ENCODE peak calls at places on chromosomes 16 and 17, in four cellular contexts. C is H54, H is body of pancreas, Z is A549. R is an unnamed sample.

GRCh38 chr16:86823895-86824671 is 245.7 kb downstream of the FOXL1 start:
- DNase-seq in C (peak; percentile 77), Z (no peak), H (no peak), R (no peak)

GRCh38 chr17:15230866-15231265 is 34.3 kb downstream of the PMP22 start:
- DNase-seq in C (no peak), H (no peak), Z (no peak), R (no peak)

GRCh38 chr17:50680126-50680525 is 27.6 kb downstream of the ANKRD40 start:
- DNase-seq in C (no peak), Z (no peak), H (peak; percentile 9), R (no peak)

GRCh38 chr16:14399397-14400284 is 230.4 kb downstream of the PARN start:
- DNase-seq in C (no peak), H (peak; percentile 57), Z (peak; percentile 92), R (peak; percentile 89)

GRCh38 chr17:9470171-9470570 is 105.4 kb downstream of the STX8 start:
- DNase-seq in C (no peak), Z (no peak), H (no peak), R (no peak)

GRCh38 chr17:73342549-73343167 is 30.9 kb upstream of the CDC42EP4 start:
- DNase-seq in Z (peak; percentile 65), H (no peak), C (peak; percentile 63), R (no peak)

GRCh38 chr16:68402748-68403040 is 45.6 kb downstream of the SMPD3 start:
- DNase-seq in C (no peak), Z (no peak), H (no peak), R (no peak)

GRCh38 chr17:59427996-59428395 is 96.5 kb downstream of the YPEL2 start:
- DNase-seq in H (no peak), C (no peak), Z (no peak), R (no peak)

GRCh38 chr17:77794846-77795245 is 163.7 kb upstream of the TNRC6C start:
- DNase-seq in Z (no peak), C (no peak), H (no peak), R (no peak)

GRCh38 chr17:63516910-63517824 is 6.0 kb upstream of the KCNH6 start:
- DNase-seq in Z (peak; percentile 40), H (no peak), C (peak; percentile 93), R (no peak)

GRCh38 chr16:9091867-9092281 is 430 bp downstream of the HAPSTR1 start:
- DNase-seq in C (peak; percentile 23), H (peak; percentile 44), Z (peak; percentile 37), R (no peak)

GRCh38 chr16:78503501-78504110 is 404.2 kb downstream of the WWOX start:
- DNase-seq in Z (peak; percentile 62), C (peak; percentile 14), H (peak; percentile 54), R (peak; percentile 33)

GRCh38 chr17:49554694-49555494 is 20.8 kb upstream of the NXPH3 start:
- DNase-seq in C (no peak), Z (no peak), H (no peak), R (no peak)

GRCh38 chr17:10429416-10430045 is 7.8 kb upstream of the MYH8 start:
- DNase-seq in Z (no peak), C (no peak), H (no peak), R (no peak)

GRCh38 chr16:67530013-67530939 is 1.6 kb downstream of the RIPOR1 start:
- DNase-seq in C (peak; percentile 78), Z (no peak), H (peak; percentile 84), R (peak; percentile 63)

GRCh38 chr17:956905-957304 is 22.7 kb downstream of the NXN start:
- DNase-seq in C (no peak), H (no peak), Z (peak; percentile 70), R (peak; percentile 16)

GRCh38 chr16:26204138-26204537 is 512.4 kb downstream of the HS3ST4 start:
- DNase-seq in Z (no peak), H (no peak), C (no peak), R (no peak)

GRCh38 chr17:65785109-65785508 is 223.7 kb upstream of the AXIN2 start:
- DNase-seq in H (no peak), Z (peak; percentile 93), C (no peak), R (no peak)

GRCh38 chr16:81946206-81946605 is 65.1 kb downstream of the SDR42E1 start:
- DNase-seq in H (no peak), Z (no peak), C (no peak), R (no peak)

GRCh38 chr16:8720967-8721692 is 46.7 kb downstream of the ABAT start:
- DNase-seq in H (peak; percentile 68), Z (no peak), C (no peak), R (no peak)

GRCh38 chr16:84730406-84731106 is 30.8 kb downstream of the USP10 start:
- DNase-seq in C (peak; percentile 56), Z (peak; percentile 87), H (peak; percentile 63), R (peak; percentile 70)
- TF ChIP-seq POLR2A in C (no peak), Z (no peak), H (no peak), R (peak; percentile 28)

GRCh38 chr17:44765965-44766364 is 7.2 kb downstream of the ADAM11 start:
- DNase-seq in Z (no peak), H (no peak), C (no peak), R (no peak)
- TF ChIP-seq POLR2A in Z (no peak), H (no peak), C (no peak), R (no peak)

DNA sequence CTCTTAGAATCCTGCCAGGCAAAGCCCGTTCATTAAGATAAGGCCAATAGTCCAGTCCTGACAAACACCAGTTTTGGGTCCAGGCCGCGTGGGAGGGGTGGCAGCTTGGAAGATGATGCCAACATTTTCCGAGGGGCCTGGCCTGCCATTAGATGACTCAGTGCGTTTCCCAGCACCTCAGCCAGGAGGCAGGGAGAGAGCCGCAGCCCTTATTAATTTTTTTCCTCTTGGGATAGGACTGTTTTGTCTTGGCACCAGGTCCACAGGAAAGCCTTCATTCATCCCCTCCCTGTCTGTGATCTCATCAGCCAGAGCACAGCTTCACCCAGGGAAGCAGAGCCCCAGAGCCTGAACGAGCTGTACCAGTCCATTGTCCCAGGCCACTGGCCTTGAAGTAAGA is 4.7 kb upstream of the NDEL1 start:
- DNase-seq in H (peak; percentile 34), Z (no peak), C (peak; percentile 32), R (peak; percentile 20)
- TF ChIP-seq POLR2A in H (no peak), Z (no peak), C (no peak), R (no peak)

GRCh38 chr16:398551-399277 is 1.7 kb downstream of the NME4 start:
- DNase-seq in Z (no peak), C (no peak), H (no peak), R (no peak)

GRCh38 chr16:404971-405486 is 3.3 kb downstream of the DECR2 start:
- DNase-seq in Z (no peak), C (no peak), H (no peak), R (no peak)

GRCh38 chr16:400061-400540 is 1.6 kb upstream of the DECR2 start:
- DNase-seq in H (no peak), Z (peak; percentile 28), C (no peak), R (no peak)

GRCh38 chr16:399278-400019 is 2.2 kb upstream of the DECR2 start:
- DNase-seq in Z (peak; percentile 19), H (no peak), C (no peak), R (no peak)

GRCh38 chr16:401468-402348 is at the start of gene DECR2:
- DNase-seq in Z (peak; percentile 93), H (peak; percentile 97), C (peak; percentile 94), R (peak; percentile 93)
- TF ChIP-seq POLR2A in Z (peak; percentile 86), H (peak; percentile 69), C (peak; percentile 82), R (peak; percentile 93)

GRCh38 chr16:49855280-49855821 is 561 bp downstream of the ZNF423 start:
- DNase-seq in H (peak; percentile 90), C (peak; percentile 61), Z (peak; percentile 69), R (peak; percentile 89)
- TF ChIP-seq POLR2A in H (peak; percentile 83), C (peak; percentile 37), Z (no peak), R (peak; percentile 96)

DNA sequence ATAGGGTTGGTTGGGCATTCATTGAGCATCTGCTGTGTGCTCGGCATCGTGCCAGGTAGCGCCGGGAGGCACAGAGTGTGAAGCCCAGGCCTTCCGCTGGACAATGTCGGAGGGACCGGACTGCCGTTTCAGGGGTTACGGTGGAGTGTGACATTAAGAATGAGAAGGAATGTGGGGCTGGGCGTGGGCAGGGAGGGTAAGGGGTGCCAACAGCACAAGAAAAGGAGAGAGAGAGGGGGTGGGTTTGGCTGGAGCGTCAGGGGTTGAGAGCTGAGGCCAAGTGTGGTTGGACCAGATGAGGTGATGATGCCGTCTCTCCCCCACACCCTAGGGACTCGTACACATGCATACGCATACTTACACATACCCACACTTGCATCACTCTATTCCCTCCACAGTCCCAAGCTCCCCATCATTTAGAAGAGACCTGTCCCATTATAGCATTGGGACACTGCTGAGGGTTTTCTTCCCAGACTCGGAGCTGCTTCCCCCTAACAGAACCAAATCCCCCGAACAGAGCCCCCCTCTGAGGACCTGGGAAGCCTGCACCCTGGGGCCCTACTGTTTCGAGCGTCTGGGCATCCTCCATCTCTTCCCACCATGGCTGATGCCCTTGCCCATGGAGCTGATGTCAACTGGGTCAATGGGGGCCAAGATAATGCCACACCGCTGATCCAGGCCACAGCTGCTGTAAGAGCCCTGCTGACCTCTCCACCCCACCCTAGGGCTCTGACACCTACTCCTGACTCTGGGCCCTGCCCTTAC is 3.3 kb upstream of the KCTD11 start:
- DNase-seq in C (no peak), H (no peak), Z (no peak), R (no peak)
- TF ChIP-seq POLR2A in C (no peak), H (no peak), Z (no peak), R (no peak)

DNA sequence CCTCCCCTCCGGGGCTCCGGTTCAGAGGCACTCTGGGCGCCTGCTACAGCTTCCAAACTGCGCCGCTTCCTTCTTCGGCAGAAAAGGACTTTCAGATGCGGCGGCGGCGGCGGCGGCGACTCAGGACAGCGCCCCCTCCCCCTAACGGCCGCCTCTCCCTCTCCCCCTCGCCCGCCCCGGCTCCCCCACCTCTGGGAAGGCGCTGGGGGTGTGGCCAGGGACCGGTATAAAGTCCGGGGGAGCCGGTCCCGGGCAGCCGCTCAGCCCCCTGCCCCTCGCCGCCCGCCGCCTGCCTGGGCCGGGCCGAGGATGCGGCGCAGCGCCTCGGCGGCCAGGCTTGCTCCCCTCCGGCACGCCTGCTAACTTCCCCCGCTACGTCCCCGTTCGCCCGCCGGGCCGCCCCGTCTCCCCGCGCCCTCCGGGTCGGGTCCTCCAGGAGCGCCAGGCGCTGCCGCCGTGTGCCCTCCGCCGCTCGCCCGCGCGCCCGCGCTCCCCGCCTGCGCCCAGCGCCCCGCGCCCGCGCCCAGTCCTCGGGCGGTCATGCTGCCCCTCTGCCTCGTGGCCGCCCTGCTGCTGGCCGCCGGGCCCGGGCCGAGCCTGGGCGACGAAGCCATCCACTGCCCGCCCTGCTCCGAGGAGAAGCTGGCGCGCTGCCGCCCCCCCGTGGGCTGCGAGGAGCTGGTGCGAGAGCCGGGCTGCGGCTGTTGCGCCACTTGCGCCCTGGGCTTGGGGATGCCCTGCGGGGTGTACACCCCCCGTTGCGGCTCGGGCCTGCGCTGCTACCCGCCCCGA is at the start of gene IGFBP4:
- DNase-seq in C (peak; percentile 74), Z (peak; percentile 89), H (peak; percentile 79), R (peak; percentile 67)
- TF ChIP-seq POLR2A in C (peak; percentile 24), Z (peak; percentile 98), H (no peak), R (peak; percentile 46)